ENCODE peak calls at places on chromosomes 11 and 22, in four cellular contexts. One of them, this sample, is unnamed.

GRCh38 chr11:445765-446588 is 4.1 kb upstream of the PTDSS2 start:
- DNase-seq in GM23338: no peak
- DNase-seq in GM12865: no peak
- DNase-seq in stomach: no peak
- DNase-seq in this sample: no peak

GRCh38 chr11:1228921-1229451 is 6.1 kb downstream of the MUC5B start:
- DNase-seq in GM12865: no peak
- DNase-seq in stomach: no peak
- DNase-seq in GM23338: peak
- DNase-seq in this sample: no peak

GRCh38 chr11:134412508-134413333 is 679 bp upstream of the B3GAT1 start:
- DNase-seq in GM12865: no peak
- DNase-seq in GM23338: peak
- DNase-seq in stomach: peak
- DNase-seq in this sample: no peak

GRCh38 chr11:81497202-81497804 is 1236.4 kb downstream of the FAM181B start:
- DNase-seq in stomach: no peak
- DNase-seq in GM12865: peak
- DNase-seq in GM23338: peak
- DNase-seq in this sample: peak

GRCh38 chr11:125550780-125551179 is 18.5 kb upstream of the EI24 start:
- DNase-seq in GM12865: no peak
- DNase-seq in GM23338: no peak
- DNase-seq in stomach: no peak
- DNase-seq in this sample: no peak

GRCh38 chr11:120883404-120884135 is 140.3 kb upstream of the TBCEL start:
- DNase-seq in GM12865: no peak
- DNase-seq in GM23338: no peak
- DNase-seq in stomach: no peak
- DNase-seq in this sample: no peak

GRCh38 chr22:49624421-49625177 is 203.1 kb downstream of the BRD1 start:
- DNase-seq in stomach: no peak
- DNase-seq in GM23338: no peak
- DNase-seq in GM12865: no peak
- DNase-seq in this sample: no peak

GRCh38 chr22:29784451-29785361 is 17.5 kb downstream of the UQCR10 start:
- DNase-seq in GM23338: no peak
- DNase-seq in stomach: peak
- DNase-seq in GM12865: no peak
- DNase-seq in this sample: no peak

GRCh38 chr11:132226522-132226921 is 856.1 kb downstream of the NTM start:
- DNase-seq in stomach: no peak
- DNase-seq in GM12865: no peak
- DNase-seq in GM23338: no peak
- DNase-seq in this sample: no peak

GRCh38 chr11:10930961-10931760 is 73.3 kb upstream of the ZBED5 start:
- DNase-seq in GM23338: peak
- DNase-seq in GM12865: no peak
- DNase-seq in stomach: peak
- DNase-seq in this sample: no peak

GRCh38 chr11:114315749-114316368 is 19.7 kb downstream of the NNMT start:
- DNase-seq in GM12865: no peak
- DNase-seq in stomach: peak
- DNase-seq in GM23338: peak
- DNase-seq in this sample: no peak

GRCh38 chr11:19337779-19338178 is 97.0 kb upstream of the E2F8 start:
- DNase-seq in GM23338: no peak
- DNase-seq in GM12865: peak
- DNase-seq in stomach: no peak
- DNase-seq in this sample: no peak

GRCh38 chr11:18853086-18853720 is 61.6 kb upstream of the PTPN5 start:
- DNase-seq in GM12865: peak
- DNase-seq in stomach: no peak
- DNase-seq in GM23338: peak
- DNase-seq in this sample: peak

GRCh38 chr11:35555238-35555887 is 29.9 kb upstream of the PAMR1 start:
- DNase-seq in GM12865: no peak
- DNase-seq in GM23338: no peak
- DNase-seq in stomach: no peak
- DNase-seq in this sample: no peak

GRCh38 chr11:61860054-61860903 is 31.1 kb downstream of the FADS3 start:
- DNase-seq in GM23338: no peak
- DNase-seq in GM12865: no peak
- DNase-seq in stomach: peak
- DNase-seq in this sample: no peak

GRCh38 chr22:44311855-44312170 is 938 bp downstream of the SHISAL1 start:
- DNase-seq in GM23338: no peak
- DNase-seq in GM12865: no peak
- DNase-seq in stomach: no peak
- DNase-seq in this sample: no peak

GRCh38 chr22:37726240-37726887 is 29.5 kb downstream of the TRIOBP start:
- DNase-seq in GM12865: no peak
- DNase-seq in GM23338: no peak
- DNase-seq in stomach: no peak
- DNase-seq in this sample: no peak

GRCh38 chr11:130612291-130612802 is 163.9 kb downstream of the ADAMTS15 start:
- DNase-seq in GM12865: no peak
- DNase-seq in GM23338: no peak
- DNase-seq in stomach: no peak
- DNase-seq in this sample: peak

GRCh38 chr11:67630230-67630942 is 649 bp upstream of the NUDT8 start:
- DNase-seq in stomach: peak
- DNase-seq in GM12865: peak
- DNase-seq in GM23338: peak
- DNase-seq in this sample: no peak

GRCh38 chr11:71930556-71931244 is 1.9 kb downstream of the RNF121 start:
- DNase-seq in stomach: no peak
- DNase-seq in GM12865: peak
- DNase-seq in GM23338: no peak
- DNase-seq in this sample: no peak

GRCh38 chr22:46777609-46777970 is 15.1 kb downstream of the TBC1D22A start:
- DNase-seq in stomach: peak
- DNase-seq in GM23338: no peak
- DNase-seq in GM12865: peak
- DNase-seq in this sample: no peak

GRCh38 chr11:69155302-69156198 is at the start of gene SMIM38:
- DNase-seq in GM23338: no peak
- DNase-seq in GM12865: peak
- DNase-seq in stomach: peak
- DNase-seq in this sample: no peak

GRCh38 chr22:46062232-46062615 is 85.3 kb upstream of the WNT7B start:
- DNase-seq in stomach: no peak
- DNase-seq in GM12865: no peak
- DNase-seq in GM23338: no peak
- DNase-seq in this sample: no peak

GRCh38 chr11:76661835-76662434 is 8.6 kb downstream of the LRRC32 start:
- DNase-seq in stomach: no peak
- DNase-seq in GM12865: no peak
- DNase-seq in GM23338: no peak
- DNase-seq in this sample: no peak

GRCh38 chr11:69653406-69653960 is 12.5 kb downstream of the CCND1 start:
- DNase-seq in GM23338: no peak
- DNase-seq in GM12865: no peak
- DNase-seq in stomach: no peak
- DNase-seq in this sample: no peak

GRCh38 chr11:2325719-2326118 is 23.9 kb downstream of the TSPAN32 start:
- DNase-seq in GM23338: no peak
- DNase-seq in stomach: no peak
- DNase-seq in GM12865: no peak
- DNase-seq in this sample: no peak

GRCh38 chr11:68337399-68337835 is 25.0 kb downstream of the LRP5 start:
- DNase-seq in GM23338: no peak
- DNase-seq in GM12865: no peak
- DNase-seq in stomach: no peak
- DNase-seq in this sample: no peak

GRCh38 chr11:37857726-37858125 is 1259.7 kb upstream of the RAG2 start:
- DNase-seq in GM12865: no peak
- DNase-seq in GM23338: peak
- DNase-seq in stomach: no peak
- DNase-seq in this sample: no peak

GRCh38 chr22:44451016-44451415 is 47.0 kb downstream of the RTL6 start:
- DNase-seq in GM23338: no peak
- DNase-seq in stomach: peak
- DNase-seq in GM12865: no peak
- DNase-seq in this sample: no peak

GRCh38 chr11:62574363-62575057 is 819 bp upstream of the EEF1G start:
- DNase-seq in stomach: peak
- DNase-seq in GM12865: peak
- DNase-seq in GM23338: peak
- DNase-seq in this sample: no peak

GRCh38 chr11:112847568-112847967 is 113.7 kb upstream of the NCAM1 start:
- DNase-seq in stomach: no peak
- DNase-seq in GM12865: no peak
- DNase-seq in GM23338: no peak
- DNase-seq in this sample: no peak

GRCh38 chr11:130159657-130160459 is at the start of gene ST14:
- DNase-seq in stomach: peak
- DNase-seq in GM23338: peak
- DNase-seq in GM12865: no peak
- DNase-seq in this sample: no peak

GRCh38 chr11:109338131-109338530 is 83.9 kb upstream of the C11orf87 start:
- DNase-seq in GM23338: no peak
- DNase-seq in GM12865: no peak
- DNase-seq in stomach: no peak
- DNase-seq in this sample: no peak

DNA sequence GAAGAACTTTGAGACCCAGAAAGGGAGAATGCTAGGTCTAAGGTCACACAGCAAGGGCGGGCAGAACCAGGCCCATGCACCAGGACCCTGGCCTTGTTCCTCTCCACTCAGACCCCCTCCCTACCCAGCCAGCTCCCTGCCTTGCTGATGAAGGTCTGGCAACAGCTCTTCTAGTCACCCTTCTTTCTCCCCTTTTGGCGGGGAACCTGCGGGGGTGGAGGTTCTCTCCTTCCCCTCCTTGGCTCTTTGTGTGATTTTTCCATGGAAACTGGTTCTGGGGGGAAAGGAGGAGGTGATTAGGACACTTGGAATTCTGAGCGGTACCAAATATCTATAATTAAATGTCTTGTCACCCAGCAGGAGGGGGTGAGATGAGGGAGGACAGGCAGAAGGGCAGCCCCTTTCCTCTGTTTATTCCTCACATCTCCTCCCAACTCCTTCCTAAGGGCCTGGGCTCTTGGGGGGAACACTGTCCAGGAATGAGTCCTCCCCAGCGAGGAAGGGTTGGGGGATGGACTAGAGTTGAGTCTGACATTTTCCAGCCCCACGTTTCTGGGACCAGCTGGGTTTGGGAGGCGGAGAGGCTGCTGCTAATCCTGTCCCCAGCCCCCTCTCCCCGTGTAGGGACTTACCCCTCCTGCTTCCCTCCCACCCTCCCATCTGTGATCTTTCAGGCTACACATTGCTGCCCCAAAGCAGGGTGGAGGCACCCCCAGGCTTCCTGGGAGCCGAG is 7.4 kb downstream of the ARHGEF17 start:
- DNase-seq in stomach: no peak
- DNase-seq in GM23338: no peak
- DNase-seq in GM12865: no peak
- DNase-seq in this sample: no peak
- H3K4me3 ChIP-seq in stomach: no peak
- H3K4me3 ChIP-seq in GM23338: no peak
- H3K4me3 ChIP-seq in GM12865: no peak
- H3K4me3 ChIP-seq in this sample: no peak

GRCh38 chr11:124108158-124108557 is 7.1 kb upstream of the VWA5A start:
- DNase-seq in stomach: no peak
- DNase-seq in GM12865: peak
- DNase-seq in GM23338: peak
- DNase-seq in this sample: peak
- TF ChIP-seq CTCF in stomach: no peak
- TF ChIP-seq CTCF in GM12865: peak
- TF ChIP-seq CTCF in GM23338: peak
- TF ChIP-seq CTCF in this sample: peak

GRCh38 chr22:20533879-20534265 is 26.5 kb downstream of the MED15 start:
- DNase-seq in GM12865: no peak
- DNase-seq in GM23338: no peak
- DNase-seq in stomach: no peak
- DNase-seq in this sample: no peak

GRCh38 chr22:20533095-20533878 is 25.9 kb downstream of the MED15 start:
- DNase-seq in GM12865: no peak
- DNase-seq in GM23338: no peak
- DNase-seq in stomach: no peak
- DNase-seq in this sample: no peak

GRCh38 chr22:20536590-20537324 is 29.3 kb downstream of the MED15 start:
- DNase-seq in stomach: no peak
- DNase-seq in GM12865: no peak
- DNase-seq in GM23338: no peak
- DNase-seq in this sample: no peak

GRCh38 chr22:20537983-20538382 is 30.6 kb downstream of the MED15 start:
- DNase-seq in GM23338: no peak
- DNase-seq in stomach: no peak
- DNase-seq in GM12865: no peak
- DNase-seq in this sample: no peak

DNA sequence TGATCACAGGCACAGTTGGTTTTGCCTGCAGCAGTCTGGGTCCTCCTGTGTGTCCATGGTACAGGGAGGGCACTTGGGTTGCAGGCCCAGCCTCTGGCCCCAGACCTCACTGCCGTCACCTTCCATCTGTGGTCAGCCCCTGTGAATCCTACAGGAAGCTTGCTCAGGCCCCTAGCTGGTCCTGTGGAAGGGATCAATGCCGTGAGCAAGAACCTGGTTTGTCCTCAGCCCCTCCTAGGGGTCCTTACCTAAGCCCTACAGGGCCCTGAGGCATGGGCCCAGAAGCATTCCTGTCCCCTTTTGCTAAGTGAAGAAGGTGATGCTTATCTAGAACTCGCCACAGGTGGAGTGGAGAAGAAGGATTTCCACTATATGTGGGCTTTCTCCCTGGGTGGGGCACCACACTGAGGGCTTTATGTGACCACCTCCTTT is 29.9 kb downstream of the MED15 start:
- DNase-seq in GM23338: no peak
- DNase-seq in GM12865: no peak
- DNase-seq in stomach: no peak
- DNase-seq in this sample: no peak
- H3K4me3 ChIP-seq in GM23338: no peak
- H3K4me3 ChIP-seq in GM12865: no peak
- H3K4me3 ChIP-seq in stomach: no peak
- H3K4me3 ChIP-seq in this sample: no peak

GRCh38 chr11:45254070-45254469 is 32.1 kb downstream of the SYT13 start:
- DNase-seq in GM12865: no peak
- DNase-seq in stomach: no peak
- DNase-seq in GM23338: no peak
- DNase-seq in this sample: no peak

GRCh38 chr11:45253640-45254039 is 32.5 kb downstream of the SYT13 start:
- DNase-seq in stomach: no peak
- DNase-seq in GM23338: no peak
- DNase-seq in GM12865: no peak
- DNase-seq in this sample: no peak

GRCh38 chr11:45250035-45250693 is 36.0 kb downstream of the SYT13 start:
- DNase-seq in stomach: no peak
- DNase-seq in GM12865: peak
- DNase-seq in GM23338: no peak
- DNase-seq in this sample: no peak

GRCh38 chr11:45252877-45253276 is 33.3 kb downstream of the SYT13 start:
- DNase-seq in GM12865: no peak
- DNase-seq in GM23338: no peak
- DNase-seq in stomach: no peak
- DNase-seq in this sample: no peak

GRCh38 chr11:45252134-45252856 is 33.8 kb downstream of the SYT13 start:
- DNase-seq in GM12865: peak
- DNase-seq in GM23338: peak
- DNase-seq in stomach: peak
- DNase-seq in this sample: no peak
- TF ChIP-seq CTCF in GM12865: peak
- TF ChIP-seq CTCF in GM23338: peak
- TF ChIP-seq CTCF in stomach: peak
- TF ChIP-seq CTCF in this sample: peak

This sample was measured in epithelial cell of proximal tubule.